ENCODE peak calls at places on chromosome 20, in seven cellular contexts. V is SK-N-SH, U is endothelial cell of umbilical vein, R is lung, C is left lung, K is fibroblast of lung, F is endothelial cell. S is an unnamed sample.
A peak's percentile ranks its signal among the peaks of the same experiment; 100 is the strongest.

GRCh38 chr20:46084805-46085792 is 4.7 kb downstream of the NCOA5 start:
- DNase-seq in U (peak; percentile 13), R (no peak), F (no peak), K (peak; percentile 62), C (no peak), V (no peak), S (no peak)

GRCh38 chr20:63098195-63098810 is 91.5 kb upstream of the BHLHE23 start:
- DNase-seq in V (no peak), U (no peak), K (no peak), R (no peak), F (no peak), C (peak; percentile 10), S (no peak)

GRCh38 chr20:33766686-33767085 is 34.9 kb downstream of the ZNF341 start:
- DNase-seq in U (no peak), C (no peak), F (no peak), V (no peak), K (no peak), R (no peak), S (no peak)

GRCh38 chr20:45933231-45934045 is 1.0 kb upstream of the PCIF1 start:
- DNase-seq in V (peak; percentile 81), K (peak; percentile 75), C (peak; percentile 81), R (peak; percentile 71), U (peak; percentile 67), F (peak; percentile 70), S (peak; percentile 82)

GRCh38 chr20:54477134-54477533 is 1.7 kb downstream of the DOK5 start:
- DNase-seq in R (no peak), V (no peak), F (no peak), U (no peak), C (no peak), K (no peak), S (no peak)

GRCh38 chr20:7449269-7449668 is 491.0 kb downstream of the HAO1 start:
- DNase-seq in U (no peak), R (no peak), C (no peak), F (no peak), V (no peak), K (no peak), S (no peak)

GRCh38 chr20:19958923-19959322 is 58.2 kb upstream of the NAA20 start:
- DNase-seq in C (no peak), U (no peak), V (no peak), R (no peak), K (no peak), F (no peak), S (no peak)

GRCh38 chr20:37567671-37568588 is 40.3 kb upstream of the BLCAP start:
- DNase-seq in R (no peak), F (no peak), V (no peak), C (no peak), U (peak; percentile 50), K (no peak), S (no peak)

GRCh38 chr20:47546184-47547033 is 44.7 kb downstream of the NCOA3 start:
- DNase-seq in U (peak; percentile 63), V (no peak), F (no peak), C (no peak), R (no peak), K (peak; percentile 79), S (no peak)

GRCh38 chr20:57679113-57679512 is 30.7 kb downstream of the PMEPA1 start:
- DNase-seq in F (no peak), V (no peak), R (no peak), C (no peak), K (no peak), U (no peak), S (no peak)

GRCh38 chr20:21971436-21971835 is 266.0 kb downstream of the PAX1 start:
- DNase-seq in R (no peak), V (no peak), C (no peak), F (no peak), K (no peak), U (no peak), S (no peak)

DNA sequence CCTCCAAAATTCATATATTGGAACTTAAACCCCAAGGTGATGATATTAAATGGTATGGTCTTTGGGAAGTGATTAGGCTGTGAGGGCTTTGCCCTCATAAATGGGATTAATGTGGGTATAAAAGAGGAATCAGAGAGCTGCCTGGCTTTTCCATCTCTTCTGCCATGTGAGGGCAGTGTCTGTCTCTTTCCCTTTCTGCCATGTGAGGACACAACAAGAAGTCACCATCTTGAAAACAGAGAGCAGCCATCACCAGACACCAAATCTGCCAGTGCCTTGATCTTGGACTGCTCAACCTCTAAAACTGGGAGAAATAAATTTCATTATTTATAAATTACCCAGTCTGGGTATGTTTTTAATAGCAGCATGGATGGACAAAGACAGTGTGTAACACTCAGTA is 263.0 kb downstream of the PAX1 start:
- DNase-seq in C (no peak), R (no peak), U (no peak), K (no peak), F (no peak), V (no peak), S (no peak)
- TF ChIP-seq CTCF in C (no peak), R (no peak), U (no peak), K (no peak), F (no peak), V (no peak), S (no peak)

GRCh38 chr20:9971746-9972145 is 63.0 kb upstream of the ANKEF1 start:
- DNase-seq in V (no peak), C (no peak), R (no peak), F (no peak), K (no peak), U (no peak), S (no peak)
- TF ChIP-seq CTCF in V (no peak), C (no peak), R (no peak), F (no peak), K (no peak), U (no peak), S (no peak)

GRCh38 chr20:35883778-35884540 is 70.3 kb downstream of the SCAND1 start:
- DNase-seq in V (peak; percentile 61), U (peak; percentile 88), C (peak; percentile 61), F (peak; percentile 59), R (peak; percentile 66), K (peak; percentile 99), S (peak; percentile 48)
- TF ChIP-seq CTCF in V (peak; percentile 85), U (peak; percentile 72), C (peak; percentile 40), F (no peak), R (peak; percentile 58), K (peak; percentile 72), S (peak; percentile 66)

GRCh38 chr20:48807586-48808381 is 20.0 kb downstream of the PREX1 start:
- DNase-seq in K (peak; percentile 42), R (no peak), C (no peak), F (no peak), U (no peak), V (no peak), S (no peak)
- TF ChIP-seq CTCF in K (no peak), R (no peak), C (no peak), F (no peak), U (no peak), V (no peak), S (no peak)

GRCh38 chr20:3794701-3795420 is 1.2 kb upstream of the CDC25B start:
- DNase-seq in U (no peak), R (no peak), C (peak; percentile 32), V (peak; percentile 10), K (no peak), F (no peak), S (no peak)

GRCh38 chr20:3797226-3797545 is 1.1 kb downstream of the CDC25B start:
- DNase-seq in F (no peak), U (no peak), K (no peak), V (peak; percentile 10), R (no peak), C (peak; percentile 33), S (no peak)

GRCh38 chr20:3797592-3798404 is 1.7 kb downstream of the CDC25B start:
- DNase-seq in C (peak; percentile 50), R (no peak), K (peak; percentile 55), U (no peak), V (peak; percentile 11), F (no peak), S (no peak)

GRCh38 chr20:3796477-3797225 is 541 bp downstream of the CDC25B start:
- DNase-seq in C (peak; percentile 34), U (no peak), R (no peak), F (no peak), V (no peak), K (no peak), S (no peak)

DNA sequence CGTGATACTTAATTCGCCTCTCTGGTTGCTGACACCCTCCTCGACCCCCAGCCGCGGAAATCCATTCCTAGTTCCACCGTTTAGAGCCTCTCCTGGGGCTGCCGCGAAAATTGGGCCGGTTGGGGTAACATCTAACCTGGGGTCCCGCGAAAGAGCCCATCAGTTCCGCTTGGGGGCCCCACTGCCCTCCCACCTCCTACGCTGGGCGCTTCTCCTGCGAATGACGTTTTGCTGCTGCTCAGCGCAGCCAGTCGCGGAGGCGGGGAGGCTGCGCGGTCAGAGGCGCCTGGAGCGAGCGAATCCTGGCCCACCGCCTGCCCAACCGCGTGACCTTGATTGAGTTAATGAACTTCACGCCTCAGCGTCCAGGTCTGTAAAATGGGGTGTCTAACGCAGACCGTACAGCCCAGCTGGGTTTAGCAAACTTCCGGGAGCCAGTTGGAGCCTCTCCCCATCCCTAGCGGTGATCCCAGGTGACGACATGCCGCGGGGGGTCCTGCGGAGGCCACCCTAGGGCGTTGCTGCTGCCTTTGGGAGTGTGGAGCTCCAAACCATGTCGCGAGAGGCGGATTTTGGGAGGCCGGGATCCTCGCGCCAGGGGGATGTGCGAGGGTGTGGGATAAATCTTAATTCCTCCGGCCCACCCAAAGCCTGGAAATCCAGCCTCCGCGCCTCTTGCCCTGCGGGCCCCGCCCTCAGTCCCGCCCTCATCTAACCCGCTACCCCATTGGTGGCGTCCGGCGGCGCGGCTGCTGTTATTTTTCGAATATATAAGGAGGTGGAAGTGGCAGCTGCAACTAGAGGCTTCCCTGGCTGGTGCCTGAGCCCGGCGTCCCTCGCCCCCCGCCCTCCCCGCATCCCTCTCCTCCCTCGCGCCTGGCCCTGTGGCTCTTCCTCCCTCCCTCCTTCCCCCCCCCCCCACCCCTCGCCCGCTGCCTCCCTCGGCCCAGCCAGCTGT is at the start of gene CDC25B:
- DNase-seq in F (peak; percentile 81), R (peak; percentile 94), U (peak; percentile 88), K (peak; percentile 95), C (peak; percentile 95), V (peak; percentile 96), S (peak; percentile 95)
- TF ChIP-seq CTCF in F (peak; percentile 40), R (no peak), U (no peak), K (peak; percentile 50), C (peak; percentile 48), V (peak; percentile 50), S (peak; percentile 25)

DNA sequence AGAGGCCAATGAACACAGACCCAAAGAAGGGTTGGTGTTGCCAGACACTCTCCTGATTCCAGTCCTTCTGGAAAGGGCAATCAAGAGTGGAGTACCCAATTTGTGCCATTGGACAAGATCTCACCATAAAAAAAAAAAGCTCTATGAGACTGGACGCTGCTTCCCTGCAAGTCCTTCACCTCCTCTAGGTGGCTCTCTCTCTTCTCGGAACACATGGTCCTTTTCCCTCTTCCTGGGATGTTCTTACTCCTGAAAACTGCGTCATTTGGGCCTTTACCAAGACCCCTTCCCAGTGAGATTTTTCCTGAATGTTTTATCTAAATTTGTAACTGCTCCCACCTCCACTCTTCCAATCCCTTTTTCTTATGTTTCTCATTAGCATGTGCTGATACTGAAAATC is 280.8 kb downstream of the FOXA2 start:
- DNase-seq in F (no peak), U (no peak), R (no peak), V (peak; percentile 4), C (no peak), K (no peak), S (no peak)
- TF ChIP-seq CTCF in F (no peak), U (no peak), R (no peak), V (peak; percentile 45), C (no peak), K (no peak), S (no peak)